ENCODE peak calls at places on chromosomes 16 and 17, in seven cellular contexts. E is AG09309, C is choroid plexus epithelial cell, A is stomach, K is fibroblast of the aortic adventitia, Y is esophagus muscularis mucosa, T is fibroblast of pulmonary artery. S is an unnamed sample.

GRCh38 chr17:72916991-72917390 is 175.5 kb downstream of the SLC39A11 start:
- DNase-seq in E (no peak), C (peak), A (no peak), K (no peak), Y (no peak), T (peak), S (peak)

GRCh38 chr17:75514299-75515228 is 773 bp downstream of the CASKIN2 start:
- DNase-seq in E (no peak), C (no peak), A (no peak), K (peak), Y (no peak), T (no peak), S (peak)

GRCh38 chr16:85461814-85462404 is 151.2 kb upstream of the GSE1 start:
- DNase-seq in E (no peak), C (peak), A (no peak), K (peak), Y (no peak), T (peak), S (peak)

GRCh38 chr17:75647061-75647460 is 13.8 kb downstream of the SMIM5 start:
- DNase-seq in E (no peak), C (no peak), A (no peak), K (no peak), Y (no peak), T (no peak), S (no peak)

GRCh38 chr16:9542165-9542755 is 450.8 kb downstream of the HAPSTR1 start:
- DNase-seq in E (no peak), C (no peak), A (no peak), K (no peak), Y (no peak), T (no peak), S (no peak)

GRCh38 chr17:47358652-47359051 is 34.9 kb downstream of the EFCAB13 start:
- DNase-seq in E (no peak), C (no peak), A (no peak), K (no peak), Y (no peak), T (no peak), S (no peak)

GRCh38 chr17:42347198-42347597 is 41.0 kb downstream of the STAT3 start:
- DNase-seq in E (peak), C (peak), A (peak), K (peak), Y (no peak), T (peak), S (peak)

GRCh38 chr17:73901661-73902415 is 257.6 kb upstream of the SDK2 start:
- DNase-seq in E (no peak), C (no peak), A (peak), K (no peak), Y (no peak), T (no peak), S (no peak)

GRCh38 chr16:74601131-74601871 is 5.6 kb downstream of the GLG1 start:
- DNase-seq in E (no peak), C (no peak), A (no peak), K (no peak), Y (no peak), T (no peak), S (no peak)

GRCh38 chr17:35214192-35214591 is 20.0 kb upstream of the SLC35G3 start:
- DNase-seq in E (no peak), C (no peak), A (no peak), K (no peak), Y (no peak), T (no peak), S (no peak)

GRCh38 chr17:50557265-50558029 is 3.1 kb upstream of the CACNA1G start:
- DNase-seq in E (no peak), C (no peak), A (no peak), K (no peak), Y (no peak), T (no peak), S (no peak)

GRCh38 chr16:22675745-22676540 is 138.0 kb upstream of the HS3ST2 start:
- DNase-seq in E (no peak), C (no peak), A (no peak), K (no peak), Y (no peak), T (no peak), S (no peak)

GRCh38 chr16:67169642-67170167 is 633 bp upstream of the NOL3 start:
- DNase-seq in E (no peak), C (peak), A (no peak), K (no peak), Y (no peak), T (no peak), S (no peak)

GRCh38 chr17:56602292-56603130 is 9.0 kb downstream of the NOG start:
- DNase-seq in E (no peak), C (no peak), A (no peak), K (no peak), Y (no peak), T (no peak), S (no peak)

GRCh38 chr16:66459878-66460277 is 32.8 kb downstream of the BEAN1 start:
- DNase-seq in E (no peak), C (peak), A (no peak), K (no peak), Y (no peak), T (no peak), S (peak)

GRCh38 chr17:45816966-45817365 is 27.7 kb upstream of the SPPL2C start:
- DNase-seq in E (no peak), C (no peak), A (no peak), K (no peak), Y (no peak), T (no peak), S (no peak)

GRCh38 chr16:83574388-83574787 is 233.4 kb upstream of the HSBP1 start:
- DNase-seq in E (peak), C (peak), A (no peak), K (peak), Y (no peak), T (peak), S (peak)

GRCh38 chr17:81435636-81436293 is 40.5 kb downstream of the BAHCC1 start:
- DNase-seq in E (no peak), C (no peak), A (no peak), K (no peak), Y (no peak), T (no peak), S (no peak)

GRCh38 chr16:20798364-20798763 is 7.9 kb downstream of the ERI2 start:
- DNase-seq in E (no peak), C (no peak), A (no peak), K (no peak), Y (no peak), T (no peak), S (no peak)

GRCh38 chr17:2192367-2193028 is 111.1 kb downstream of the SMG6 start:
- DNase-seq in E (peak), C (peak), A (no peak), K (peak), Y (no peak), T (peak), S (peak)

DNA sequence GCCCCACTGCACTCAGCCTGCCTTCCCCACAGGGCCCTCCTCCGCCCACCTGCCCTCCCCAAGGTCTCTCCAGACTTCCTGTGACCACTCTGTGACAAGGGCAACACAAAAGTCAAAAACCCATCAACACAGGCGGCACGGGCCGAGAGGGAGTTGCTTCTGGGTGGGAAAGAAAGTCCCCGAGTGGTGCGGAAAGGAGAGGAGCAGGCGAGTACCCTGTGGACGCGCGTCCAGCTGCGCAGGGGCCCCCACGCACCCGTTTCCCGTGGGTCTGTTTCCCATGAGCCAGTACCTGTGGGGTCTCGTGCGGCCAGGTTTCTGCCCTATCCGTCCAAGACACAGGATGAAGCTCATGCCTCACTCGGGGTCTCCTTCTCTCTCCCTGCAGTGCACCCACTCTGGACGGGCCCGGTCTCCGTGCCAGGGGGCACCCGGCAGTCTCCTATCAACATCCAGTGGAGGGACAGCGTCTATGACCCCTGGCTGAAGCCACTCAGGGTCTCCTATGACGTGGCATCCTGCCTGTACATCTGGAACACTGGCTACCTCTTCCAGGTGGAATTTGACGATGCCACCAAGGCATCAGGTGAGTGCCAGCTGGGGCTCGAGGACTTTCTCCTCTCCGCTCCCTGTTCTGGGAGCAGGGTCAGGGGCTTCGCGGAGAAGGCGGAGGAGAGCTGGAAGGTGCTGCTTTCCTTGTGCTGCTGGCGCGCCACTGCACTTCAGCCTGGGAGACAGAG is 12.2 kb downstream of the CD2BP2 start:
- DNase-seq in E (no peak), C (no peak), A (no peak), K (no peak), Y (no peak), T (no peak), S (no peak)
- H3K4me3 ChIP-seq in E (no peak), C (no peak), A (no peak), K (no peak), Y (no peak), T (no peak), S (no peak)

GRCh38 chr16:19717781-19718623 is at the start of the genes IQCK and KNOP1:
- DNase-seq in E (peak), C (peak), A (peak), K (peak), Y (peak), T (peak), S (peak)
- TF ChIP-seq CTCF in E (peak), C (peak), A (no peak), K (peak), Y (peak), T (no peak), S (peak)

GRCh38 chr16:4801962-4802658 is at the start of gene ROGDI:
- DNase-seq in E (no peak), C (peak), A (peak), K (peak), Y (peak), T (peak), S (peak)

GRCh38 chr16:4801051-4801961 is 1.1 kb downstream of the ROGDI start:
- DNase-seq in E (no peak), C (no peak), A (no peak), K (no peak), Y (no peak), T (no peak), S (no peak)

GRCh38 chr16:4799171-4799855 is 3.1 kb downstream of the ROGDI start:
- DNase-seq in E (no peak), C (no peak), A (no peak), K (no peak), Y (no peak), T (no peak), S (no peak)

GRCh38 chr16:4798456-4798855 is 3.3 kb downstream of the SMIM22 start:
- DNase-seq in E (no peak), C (no peak), A (no peak), K (no peak), Y (no peak), T (no peak), S (no peak)

DNA sequence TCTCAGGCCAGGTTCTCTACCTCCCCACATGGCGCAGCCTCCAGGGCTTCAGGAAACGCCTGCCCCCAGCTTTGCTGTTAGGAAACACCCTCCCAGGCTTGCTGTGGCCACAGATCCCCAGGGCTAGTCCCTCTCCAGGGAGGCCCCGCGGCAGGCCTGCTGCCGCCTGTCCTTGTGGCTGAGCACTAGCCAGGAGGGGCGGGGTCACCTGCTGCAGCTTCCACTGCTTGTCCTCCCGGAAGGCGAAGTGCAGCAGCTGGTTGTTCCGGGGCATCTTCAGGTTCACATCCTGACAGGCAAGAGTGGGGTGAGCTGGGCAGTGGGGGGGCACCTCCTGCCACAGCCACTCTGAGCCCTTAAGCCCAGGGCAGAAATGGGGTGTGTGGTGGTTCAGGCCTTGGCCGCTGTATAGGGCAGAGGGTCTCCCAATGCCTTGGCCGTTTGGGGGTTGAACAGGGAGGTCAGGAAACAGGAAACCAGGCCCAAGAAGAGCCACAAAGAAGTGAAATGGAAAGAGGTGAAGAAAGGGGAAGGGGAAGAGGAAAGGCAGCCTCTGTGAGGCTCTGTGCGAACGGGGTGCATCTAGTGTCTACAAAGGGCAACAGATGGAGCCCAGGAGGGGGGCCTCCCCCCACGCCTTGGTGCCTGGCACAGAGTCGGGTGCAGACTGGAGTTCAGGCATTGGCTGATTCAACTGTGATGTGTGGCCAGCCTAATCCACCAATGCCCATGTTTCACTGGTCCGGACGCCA is 2.0 kb downstream of the ROGDI start:
- DNase-seq in E (no peak), C (no peak), A (peak), K (no peak), Y (no peak), T (no peak), S (no peak)
- H3K4me3 ChIP-seq in E (no peak), C (no peak), A (no peak), K (no peak), Y (no peak), T (no peak), S (no peak)

GRCh38 chr17:28700830-28701492 is 10.7 kb downstream of the PROCA1 start:
- DNase-seq in E (no peak), C (no peak), A (no peak), K (no peak), Y (no peak), T (no peak), S (no peak)
- TF ChIP-seq CTCF in E (no peak), C (no peak), A (no peak), K (no peak), Y (no peak), T (no peak), S (no peak)

S was measured in AG10803.